ENCODE peak calls at places on chromosomes 5 and 9, in ten cellular contexts. One of them, this sample, is unnamed.

GRCh38 chr9:100204796-100205195 is 105.8 kb downstream of the INVS start:
- DNase-seq in EL: peak
- DNase-seq in WTC11: no peak
- DNase-seq in germinal center: no peak
- DNase-seq in AG09309: no peak
- DNase-seq in caudate nucleus: no peak
- DNase-seq in islet precursor cell: no peak
- DNase-seq in B cell: no peak
- DNase-seq in stimulated activated CD4-positive, alpha-beta T cell treated with anti-CD3 and anti-CD28 coated beads, Interleukin-12 subunit alpha, Interleukin-12 subunit beta, amount 100 ng/mL, for 48 hours: no peak
- DNase-seq in GM23248: no peak
- DNase-seq in this sample: no peak

GRCh38 chr5:178192244-178192643 is 5.1 kb upstream of the GMCL2 start:
- DNase-seq in GM23248: peak
- DNase-seq in germinal center: no peak
- DNase-seq in B cell: no peak
- DNase-seq in EL: no peak
- DNase-seq in stimulated activated CD4-positive, alpha-beta T cell treated with anti-CD3 and anti-CD28 coated beads, Interleukin-12 subunit alpha, Interleukin-12 subunit beta, amount 100 ng/mL, for 48 hours: no peak
- DNase-seq in caudate nucleus: no peak
- DNase-seq in AG09309: no peak
- DNase-seq in WTC11: no peak
- DNase-seq in islet precursor cell: no peak
- DNase-seq in this sample: no peak

GRCh38 chr5:1555011-1555807 is 31.4 kb upstream of the LPCAT1 start:
- DNase-seq in AG09309: peak
- DNase-seq in EL: peak
- DNase-seq in GM23248: peak
- DNase-seq in germinal center: no peak
- DNase-seq in caudate nucleus: no peak
- DNase-seq in WTC11: no peak
- DNase-seq in stimulated activated CD4-positive, alpha-beta T cell treated with anti-CD3 and anti-CD28 coated beads, Interleukin-12 subunit alpha, Interleukin-12 subunit beta, amount 100 ng/mL, for 48 hours: no peak
- DNase-seq in B cell: no peak
- DNase-seq in islet precursor cell: peak
- DNase-seq in this sample: no peak

GRCh38 chr9:34098307-34098706 is 28.2 kb downstream of the DCAF12 start:
- DNase-seq in WTC11: no peak
- DNase-seq in EL: no peak
- DNase-seq in GM23248: no peak
- DNase-seq in AG09309: no peak
- DNase-seq in stimulated activated CD4-positive, alpha-beta T cell treated with anti-CD3 and anti-CD28 coated beads, Interleukin-12 subunit alpha, Interleukin-12 subunit beta, amount 100 ng/mL, for 48 hours: no peak
- DNase-seq in germinal center: peak
- DNase-seq in islet precursor cell: no peak
- DNase-seq in B cell: peak
- DNase-seq in caudate nucleus: no peak
- DNase-seq in this sample: no peak

GRCh38 chr9:12889402-12890106 is 114.7 kb downstream of the LURAP1L start:
- DNase-seq in AG09309: no peak
- DNase-seq in germinal center: no peak
- DNase-seq in EL: no peak
- DNase-seq in stimulated activated CD4-positive, alpha-beta T cell treated with anti-CD3 and anti-CD28 coated beads, Interleukin-12 subunit alpha, Interleukin-12 subunit beta, amount 100 ng/mL, for 48 hours: no peak
- DNase-seq in WTC11: no peak
- DNase-seq in GM23248: no peak
- DNase-seq in islet precursor cell: peak
- DNase-seq in B cell: no peak
- DNase-seq in caudate nucleus: no peak
- DNase-seq in this sample: no peak

GRCh38 chr5:33319841-33320240 is 120.9 kb upstream of the TARS1 start:
- DNase-seq in EL: no peak
- DNase-seq in B cell: no peak
- DNase-seq in WTC11: no peak
- DNase-seq in germinal center: no peak
- DNase-seq in AG09309: no peak
- DNase-seq in GM23248: peak
- DNase-seq in islet precursor cell: no peak
- DNase-seq in caudate nucleus: no peak
- DNase-seq in stimulated activated CD4-positive, alpha-beta T cell treated with anti-CD3 and anti-CD28 coated beads, Interleukin-12 subunit alpha, Interleukin-12 subunit beta, amount 100 ng/mL, for 48 hours: no peak
- DNase-seq in this sample: no peak

GRCh38 chr5:110639307-110639902 is 87.1 kb downstream of the TMEM232 start:
- DNase-seq in B cell: no peak
- DNase-seq in islet precursor cell: peak
- DNase-seq in EL: no peak
- DNase-seq in stimulated activated CD4-positive, alpha-beta T cell treated with anti-CD3 and anti-CD28 coated beads, Interleukin-12 subunit alpha, Interleukin-12 subunit beta, amount 100 ng/mL, for 48 hours: no peak
- DNase-seq in WTC11: no peak
- DNase-seq in AG09309: no peak
- DNase-seq in germinal center: no peak
- DNase-seq in caudate nucleus: no peak
- DNase-seq in GM23248: peak
- DNase-seq in this sample: no peak

GRCh38 chr5:82413302-82414042 is 135.3 kb upstream of the RPS23 start:
- DNase-seq in islet precursor cell: no peak
- DNase-seq in B cell: no peak
- DNase-seq in caudate nucleus: no peak
- DNase-seq in GM23248: peak
- DNase-seq in WTC11: no peak
- DNase-seq in AG09309: peak
- DNase-seq in stimulated activated CD4-positive, alpha-beta T cell treated with anti-CD3 and anti-CD28 coated beads, Interleukin-12 subunit alpha, Interleukin-12 subunit beta, amount 100 ng/mL, for 48 hours: no peak
- DNase-seq in EL: peak
- DNase-seq in germinal center: no peak
- DNase-seq in this sample: peak

GRCh38 chr9:98523231-98523901 is 185.4 kb downstream of the GABBR2 start:
- DNase-seq in AG09309: no peak
- DNase-seq in GM23248: peak
- DNase-seq in B cell: no peak
- DNase-seq in caudate nucleus: no peak
- DNase-seq in islet precursor cell: peak
- DNase-seq in germinal center: no peak
- DNase-seq in EL: peak
- DNase-seq in stimulated activated CD4-positive, alpha-beta T cell treated with anti-CD3 and anti-CD28 coated beads, Interleukin-12 subunit alpha, Interleukin-12 subunit beta, amount 100 ng/mL, for 48 hours: no peak
- DNase-seq in WTC11: peak
- DNase-seq in this sample: no peak

GRCh38 chr5:100731768-100732167 is 171.3 kb downstream of the ST8SIA4 start:
- DNase-seq in germinal center: peak
- DNase-seq in B cell: peak
- DNase-seq in WTC11: no peak
- DNase-seq in AG09309: no peak
- DNase-seq in GM23248: no peak
- DNase-seq in stimulated activated CD4-positive, alpha-beta T cell treated with anti-CD3 and anti-CD28 coated beads, Interleukin-12 subunit alpha, Interleukin-12 subunit beta, amount 100 ng/mL, for 48 hours: no peak
- DNase-seq in EL: no peak
- DNase-seq in caudate nucleus: no peak
- DNase-seq in islet precursor cell: no peak
- DNase-seq in this sample: no peak

GRCh38 chr9:110115341-110115820 is 92.6 kb downstream of the C9orf152 start:
- DNase-seq in WTC11: no peak
- DNase-seq in GM23248: peak
- DNase-seq in B cell: no peak
- DNase-seq in caudate nucleus: no peak
- DNase-seq in AG09309: no peak
- DNase-seq in stimulated activated CD4-positive, alpha-beta T cell treated with anti-CD3 and anti-CD28 coated beads, Interleukin-12 subunit alpha, Interleukin-12 subunit beta, amount 100 ng/mL, for 48 hours: no peak
- DNase-seq in EL: peak
- DNase-seq in germinal center: no peak
- DNase-seq in islet precursor cell: no peak
- DNase-seq in this sample: no peak

GRCh38 chr5:121870489-121870888 is 18.8 kb downstream of the FTMT start:
- DNase-seq in germinal center: no peak
- DNase-seq in stimulated activated CD4-positive, alpha-beta T cell treated with anti-CD3 and anti-CD28 coated beads, Interleukin-12 subunit alpha, Interleukin-12 subunit beta, amount 100 ng/mL, for 48 hours: no peak
- DNase-seq in B cell: no peak
- DNase-seq in caudate nucleus: no peak
- DNase-seq in EL: peak
- DNase-seq in AG09309: no peak
- DNase-seq in GM23248: peak
- DNase-seq in WTC11: no peak
- DNase-seq in islet precursor cell: no peak
- DNase-seq in this sample: no peak

GRCh38 chr9:98552306-98552705 is 156.4 kb downstream of the GABBR2 start:
- DNase-seq in GM23248: peak
- DNase-seq in B cell: no peak
- DNase-seq in stimulated activated CD4-positive, alpha-beta T cell treated with anti-CD3 and anti-CD28 coated beads, Interleukin-12 subunit alpha, Interleukin-12 subunit beta, amount 100 ng/mL, for 48 hours: no peak
- DNase-seq in EL: no peak
- DNase-seq in caudate nucleus: no peak
- DNase-seq in germinal center: no peak
- DNase-seq in AG09309: no peak
- DNase-seq in islet precursor cell: peak
- DNase-seq in WTC11: no peak
- DNase-seq in this sample: no peak

GRCh38 chr5:80142996-80143395 is 107.8 kb downstream of the THBS4 start:
- DNase-seq in islet precursor cell: no peak
- DNase-seq in AG09309: no peak
- DNase-seq in B cell: no peak
- DNase-seq in EL: no peak
- DNase-seq in germinal center: no peak
- DNase-seq in caudate nucleus: no peak
- DNase-seq in WTC11: no peak
- DNase-seq in stimulated activated CD4-positive, alpha-beta T cell treated with anti-CD3 and anti-CD28 coated beads, Interleukin-12 subunit alpha, Interleukin-12 subunit beta, amount 100 ng/mL, for 48 hours: no peak
- DNase-seq in GM23248: no peak
- DNase-seq in this sample: no peak

GRCh38 chr5:6812800-6813731 is 99.8 kb downstream of the TENT4A start:
- DNase-seq in EL: no peak
- DNase-seq in AG09309: peak
- DNase-seq in islet precursor cell: peak
- DNase-seq in caudate nucleus: no peak
- DNase-seq in stimulated activated CD4-positive, alpha-beta T cell treated with anti-CD3 and anti-CD28 coated beads, Interleukin-12 subunit alpha, Interleukin-12 subunit beta, amount 100 ng/mL, for 48 hours: no peak
- DNase-seq in germinal center: no peak
- DNase-seq in GM23248: peak
- DNase-seq in WTC11: no peak
- DNase-seq in B cell: no peak
- DNase-seq in this sample: no peak

GRCh38 chr9:21552244-21552825 is 70.2 kb upstream of the IFNE start:
- DNase-seq in WTC11: no peak
- DNase-seq in GM23248: no peak
- DNase-seq in germinal center: no peak
- DNase-seq in B cell: no peak
- DNase-seq in EL: no peak
- DNase-seq in AG09309: no peak
- DNase-seq in caudate nucleus: no peak
- DNase-seq in islet precursor cell: no peak
- DNase-seq in stimulated activated CD4-positive, alpha-beta T cell treated with anti-CD3 and anti-CD28 coated beads, Interleukin-12 subunit alpha, Interleukin-12 subunit beta, amount 100 ng/mL, for 48 hours: no peak
- DNase-seq in this sample: no peak

GRCh38 chr9:15430920-15431844 is 8.5 kb downstream of the SNAPC3 start:
- DNase-seq in B cell: no peak
- DNase-seq in EL: no peak
- DNase-seq in WTC11: no peak
- DNase-seq in islet precursor cell: no peak
- DNase-seq in AG09309: no peak
- DNase-seq in stimulated activated CD4-positive, alpha-beta T cell treated with anti-CD3 and anti-CD28 coated beads, Interleukin-12 subunit alpha, Interleukin-12 subunit beta, amount 100 ng/mL, for 48 hours: no peak
- DNase-seq in GM23248: no peak
- DNase-seq in germinal center: no peak
- DNase-seq in caudate nucleus: no peak
- DNase-seq in this sample: no peak

GRCh38 chr5:27854243-27854852 is 816.0 kb upstream of the CDH9 start:
- DNase-seq in WTC11: no peak
- DNase-seq in caudate nucleus: no peak
- DNase-seq in islet precursor cell: peak
- DNase-seq in EL: no peak
- DNase-seq in germinal center: no peak
- DNase-seq in stimulated activated CD4-positive, alpha-beta T cell treated with anti-CD3 and anti-CD28 coated beads, Interleukin-12 subunit alpha, Interleukin-12 subunit beta, amount 100 ng/mL, for 48 hours: no peak
- DNase-seq in GM23248: no peak
- DNase-seq in AG09309: no peak
- DNase-seq in B cell: no peak
- DNase-seq in this sample: no peak

This sample was measured in BJ.